ENCODE peak calls at places on chromosomes 7 and 10, in four cellular contexts. D is H9, Q is astrocyte, E is RWPE2. T is an unnamed sample.

GRCh38 chr10:124699471-124700292 is 44.5 kb downstream of the FAM53B start:
- DNase-seq in D (no peak), Q (no peak), E (no peak), T (no peak)

GRCh38 chr7:381211-382117 is 91.5 kb downstream of the FOXL3 start:
- DNase-seq in Q (no peak), D (peak), E (peak), T (no peak)

GRCh38 chr7:127578036-127578684 is 7.2 kb downstream of the GCC1 start:
- DNase-seq in D (no peak), Q (no peak), E (no peak), T (no peak)

GRCh38 chr10:108583827-108584226 is 1339.5 kb downstream of the XPNPEP1 start:
- DNase-seq in Q (no peak), E (no peak), D (no peak), T (no peak)

GRCh38 chr10:110429301-110429700 is 68.4 kb upstream of the DUSP5 start:
- DNase-seq in E (no peak), Q (no peak), D (no peak), T (no peak)

GRCh38 chr10:133079836-133080682 is 7.7 kb upstream of the ADGRA1 start:
- DNase-seq in E (no peak), D (peak), Q (no peak), T (no peak)

GRCh38 chr7:82270909-82271308 is 172.7 kb downstream of the CACNA2D1 start:
- DNase-seq in Q (no peak), D (no peak), E (no peak), T (no peak)

GRCh38 chr10:80579849-80580645 is 42.3 kb downstream of the SH2D4B start:
- DNase-seq in D (no peak), Q (no peak), E (no peak), T (no peak)

GRCh38 chr10:112880633-112881530 is 69.2 kb upstream of the TCF7L2 start:
- DNase-seq in D (no peak), Q (no peak), E (no peak), T (no peak)

GRCh38 chr7:1794888-1795542 is 124.9 kb downstream of the ELFN1 start:
- DNase-seq in D (no peak), E (no peak), Q (no peak), T (no peak)

GRCh38 chr10:130974171-130974570 is 337.4 kb downstream of the TCERG1L start:
- DNase-seq in D (no peak), E (no peak), Q (no peak), T (no peak)

GRCh38 chr7:125495997-125496396 is 566.4 kb upstream of the POT1 start:
- DNase-seq in D (no peak), Q (no peak), E (no peak), T (no peak)

GRCh38 chr7:149774237-149775175 is 1.1 kb upstream of the ZNF467 start:
- DNase-seq in D (peak), E (no peak), Q (no peak), T (no peak)

GRCh38 chr10:88092975-88093374 is 229.6 kb downstream of the PTEN start:
- DNase-seq in E (no peak), Q (no peak), D (no peak), T (no peak)

GRCh38 chr7:43865277-43865676 is 4.0 kb downstream of the MRPS24 start:
- DNase-seq in Q (no peak), E (no peak), D (no peak), T (no peak)

GRCh38 chr7:1290262-1291039 is 57.8 kb downstream of the UNCX start:
- DNase-seq in Q (no peak), E (no peak), D (peak), T (no peak)

GRCh38 chr7:40105879-40106473 is 28.4 kb downstream of the MPLKIP start:
- DNase-seq in E (no peak), Q (no peak), D (no peak), T (no peak)

GRCh38 chr10:28533315-28533564 is 322 bp downstream of the WAC start:
- DNase-seq in E (no peak), D (no peak), Q (no peak), T (no peak)

GRCh38 chr7:47571355-47572100 is 10.4 kb downstream of the TNS3 start:
- DNase-seq in E (peak), Q (peak), D (no peak), T (peak)

GRCh38 chr7:106767073-106767472 is 98.0 kb upstream of the PIK3CG start:
- DNase-seq in Q (peak), E (no peak), D (no peak), T (no peak)

GRCh38 chr7:95916573-95917371 is 144.4 kb downstream of the DYNC1I1 start:
- DNase-seq in E (no peak), Q (peak), D (peak), T (peak)

GRCh38 chr7:50396856-50397255 is 53.3 kb downstream of the FIGNL1 start:
- DNase-seq in Q (no peak), D (no peak), E (no peak), T (no peak)

GRCh38 chr10:70593513-70593890 is 9.0 kb downstream of the PRF1 start:
- DNase-seq in Q (no peak), E (no peak), D (no peak), T (no peak)

GRCh38 chr7:125184801-125185200 is 255.2 kb upstream of the POT1 start:
- DNase-seq in Q (no peak), E (no peak), D (no peak), T (no peak)

GRCh38 chr7:121294448-121294992 is 34.3 kb upstream of the WNT16 start:
- DNase-seq in Q (no peak), E (no peak), D (no peak), T (no peak)

GRCh38 chr7:133556070-133556469 is 303.2 kb downstream of the EXOC4 start:
- DNase-seq in D (no peak), E (no peak), Q (no peak), T (no peak)

GRCh38 chr10:119031496-119032059 is 2.1 kb downstream of the NANOS1 start:
- DNase-seq in Q (no peak), E (no peak), D (no peak), T (no peak)
- H3K27ac ChIP-seq in Q (no peak), E (peak), D (no peak), T (no peak)

GRCh38 chr10:26436848-26437247 is 1.3 kb upstream of the APBB1IP start:
- DNase-seq in D (no peak), Q (no peak), E (no peak), T (no peak)

GRCh38 chr10:26437637-26438461 is at the start of gene APBB1IP:
- DNase-seq in D (peak), E (no peak), Q (no peak), T (peak)

GRCh38 chr10:26438534-26439269 is 561 bp downstream of the APBB1IP start:
- DNase-seq in E (no peak), D (peak), Q (peak), T (no peak)

GRCh38 chr10:26432938-26433337 is 5.2 kb upstream of the APBB1IP start:
- DNase-seq in E (no peak), Q (peak), D (no peak), T (no peak)

GRCh38 chr10:26435852-26436251 is 2.3 kb upstream of the APBB1IP start:
- DNase-seq in Q (no peak), E (no peak), D (no peak), T (no peak)
- H3K27ac ChIP-seq in Q (no peak), E (no peak), D (no peak), T (no peak)

GRCh38 chr10:4981722-4982471 is 18.7 kb downstream of the AKR1C1 start:
- DNase-seq in D (peak), Q (peak), E (no peak), T (no peak)
- H3K27ac ChIP-seq in D (no peak), Q (no peak), E (no peak), T (no peak)

GRCh38 chr10:98687685-98688084 is 240.9 kb upstream of the HPS1 start:
- DNase-seq in Q (no peak), D (no peak), E (no peak), T (no peak)

DNA sequence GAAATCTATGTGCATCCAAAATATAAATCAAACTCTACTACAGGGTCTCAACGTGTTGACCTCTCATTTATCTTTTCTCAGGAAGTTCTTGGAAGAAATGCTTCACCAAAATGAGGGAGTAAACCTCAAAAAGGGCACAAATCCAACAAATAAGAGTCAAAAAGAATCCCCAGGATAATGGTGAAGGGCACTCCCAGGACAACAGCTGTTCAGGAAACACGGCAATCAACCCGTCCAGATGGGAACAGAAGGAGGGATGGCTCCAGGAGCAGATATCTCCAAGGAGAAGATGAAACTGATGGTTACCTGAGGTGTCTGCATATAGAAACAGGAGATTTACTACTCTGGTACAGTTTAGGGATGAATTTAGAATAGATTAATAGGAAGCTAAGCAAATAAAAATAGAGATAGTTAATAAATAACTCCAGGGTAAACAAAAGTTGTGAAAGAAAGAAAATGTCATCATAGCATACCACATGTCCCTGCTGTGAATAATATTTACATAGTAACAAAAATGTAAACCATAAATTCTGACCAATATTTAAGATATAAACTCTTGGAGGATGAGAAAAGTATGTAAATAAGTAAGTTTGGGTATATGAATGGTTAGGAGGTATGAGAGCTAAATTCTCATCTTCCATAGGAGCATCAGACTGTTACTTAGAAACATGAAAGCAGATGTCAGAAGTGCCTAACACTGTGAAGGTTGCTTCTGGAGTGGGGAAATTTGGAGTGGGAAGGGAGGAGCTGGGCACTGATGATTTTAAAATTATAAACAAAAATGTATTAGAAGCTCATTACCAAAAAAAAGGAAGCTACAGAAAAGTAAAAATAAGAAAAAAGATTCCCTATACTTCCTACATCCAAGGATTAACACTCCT is 237.5 kb upstream of the HPS1 start:
- DNase-seq in Q (no peak), E (no peak), D (no peak), T (no peak)
- H3K27ac ChIP-seq in Q (no peak), E (no peak), D (no peak), T (no peak)

GRCh38 chr7:131443496-131443895 is 112.9 kb downstream of the PODXL start:
- DNase-seq in Q (no peak), E (no peak), D (no peak), T (no peak)
- H3K27ac ChIP-seq in Q (no peak), E (no peak), D (no peak), T (no peak)

DNA sequence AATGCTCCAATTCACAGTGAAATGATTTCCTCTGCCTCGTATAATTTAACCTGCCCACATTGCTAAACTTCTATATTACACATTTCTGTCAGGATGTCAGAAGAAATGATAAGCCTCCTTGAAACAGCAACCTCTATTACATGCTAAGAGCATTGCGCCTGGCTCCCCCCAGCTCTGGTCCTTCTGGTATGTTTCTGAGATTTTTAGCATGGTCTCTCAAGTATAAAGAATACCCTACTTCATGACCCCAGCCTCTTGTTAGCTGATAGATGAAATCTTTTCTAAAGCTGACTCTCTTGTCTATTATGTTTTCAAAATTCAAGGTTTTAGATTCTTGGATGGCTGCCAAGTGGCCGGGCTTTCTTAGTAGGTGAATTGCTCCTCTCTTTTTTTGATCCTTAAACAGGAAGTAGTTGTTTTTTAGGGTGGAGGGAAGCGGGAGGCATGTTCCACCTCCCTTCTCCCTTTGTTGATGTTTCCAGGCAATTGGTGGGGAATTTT is 673.7 kb upstream of the GALNT17 start:
- DNase-seq in D (no peak), E (no peak), Q (no peak), T (no peak)
- H3K27ac ChIP-seq in D (no peak), E (no peak), Q (no peak), T (no peak)

DNA sequence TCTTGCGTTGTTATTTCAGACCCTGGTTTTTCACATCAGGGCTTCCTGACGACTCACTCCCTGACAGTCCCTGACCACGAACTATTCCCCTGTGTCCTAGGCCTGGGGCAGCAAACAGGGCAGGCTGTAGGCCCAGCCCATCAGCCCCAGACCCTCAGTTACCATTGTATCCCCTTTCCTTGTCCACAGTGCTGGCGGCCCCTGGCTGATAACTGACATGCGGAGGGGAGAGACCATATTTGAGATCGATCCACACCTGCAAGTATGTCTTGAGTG is 50.5 kb upstream of the TRIM8 start:
- DNase-seq in Q (no peak), E (no peak), D (no peak), T (no peak)
- H3K27ac ChIP-seq in Q (peak), E (no peak), D (no peak), T (no peak)